ENCODE peak calls at places on chromosomes 13 and 19, in ten cellular contexts. O is body of pancreas; I is left cardiac atrium; E is colonic mucosa; D is NCI-H2029; L is stimulated activated CD8-positive, alpha-beta memory T cell treated with anti-CD3 and anti-CD28 coated beads, Interleukin-7, amount 100 ng/mL, for 1 hour; A is stimulated activated naive CD8-positive, alpha-beta T cell treated with anti-CD3 and anti-CD28 coated beads, Interleukin-15, Interleukin-2, amounts not matched to agents 100 U/mL and 50 U/mL, for 24 hours; J is activated CD8-positive, alpha-beta memory T cell treated with anti-CD3 and anti-CD28 coated beads for 4 hours; C is EH; R is NCI-H226. Q is an unnamed sample.

GRCh38 chr19:40512110-40512472 is 45.3 kb downstream of the SPTBN4 start:
- DNase-seq in O (no peak), A (no peak), E (no peak), I (no peak), C (no peak), D (no peak), L (no peak), J (no peak), R (no peak), Q (no peak)

GRCh38 chr19:33704271-33704670 is 82.5 kb downstream of the CHST8 start:
- DNase-seq in O (no peak), C (no peak), A (no peak), I (peak; percentile 4), J (no peak), R (no peak), L (no peak), E (no peak), D (no peak), Q (no peak)

GRCh38 chr13:64928704-64929499 is 2301.2 kb downstream of the PCDH9 start:
- DNase-seq in L (no peak), O (no peak), D (no peak), A (no peak), R (peak; percentile 82), I (no peak), J (no peak), C (peak; percentile 90), E (no peak), Q (no peak)

GRCh38 chr13:46039421-46040036 is 13.0 kb downstream of the ZC3H13 start:
- DNase-seq in J (no peak), A (no peak), C (peak; percentile 6), I (no peak), D (no peak), E (no peak), O (no peak), R (no peak), L (no peak), Q (no peak)

GRCh38 chr19:38684078-38684861 is 36.8 kb downstream of the ACTN4 start:
- DNase-seq in I (peak; percentile 80), A (peak; percentile 54), D (peak; percentile 31), J (no peak), R (peak; percentile 98), C (peak; percentile 95), O (no peak), E (peak; percentile 89), L (no peak), Q (no peak)

GRCh38 chr19:7833225-7834156 is 3.5 kb downstream of the EVI5L start:
- DNase-seq in D (peak; percentile 82), E (peak; percentile 93), L (no peak), A (no peak), C (peak; percentile 16), R (peak; percentile 16), I (peak; percentile 86), O (peak; percentile 78), J (no peak), Q (no peak)

GRCh38 chr13:44734204-44734707 is 158.1 kb upstream of the TSC22D1 start:
- DNase-seq in L (no peak), J (no peak), C (peak; percentile 65), O (peak; percentile 70), A (no peak), I (no peak), E (no peak), D (peak; percentile 23), R (peak; percentile 79), Q (no peak)

GRCh38 chr13:113166266-113166665 is 7.8 kb downstream of the PROZ start:
- DNase-seq in D (no peak), C (no peak), I (no peak), L (no peak), J (no peak), A (peak; percentile 44), O (no peak), R (no peak), E (no peak), Q (no peak)

GRCh38 chr13:41678842-41679241 is 221.5 kb downstream of the RGCC start:
- DNase-seq in J (no peak), E (no peak), R (no peak), C (no peak), D (no peak), I (no peak), O (no peak), L (no peak), A (no peak), Q (no peak)

GRCh38 chr13:95921485-95921884 is 131.7 kb downstream of the UGGT2 start:
- DNase-seq in R (no peak), C (peak; percentile 69), E (no peak), J (no peak), A (no peak), D (no peak), I (no peak), O (no peak), L (no peak), Q (no peak)

GRCh38 chr13:19634129-19634740 is 776 bp downstream of the MPHOSPH8 start:
- DNase-seq in E (no peak), O (peak; percentile 30), R (peak; percentile 5), I (no peak), J (no peak), A (no peak), L (no peak), D (no peak), C (peak; percentile 70), Q (no peak)

GRCh38 chr13:113589251-113589960 is 4.9 kb downstream of the TFDP1 start:
- DNase-seq in J (no peak), R (no peak), L (no peak), C (no peak), A (no peak), O (no peak), E (peak; percentile 14), I (peak; percentile 51), D (no peak), Q (no peak)

GRCh38 chr19:1296575-1297271 is 11.1 kb downstream of the EFNA2 start:
- DNase-seq in L (no peak), A (no peak), D (no peak), J (no peak), E (no peak), C (no peak), O (no peak), I (no peak), R (no peak), Q (no peak)

GRCh38 chr19:3146677-3147100 is 10.9 kb downstream of the GNA15 start:
- DNase-seq in A (peak; percentile 84), L (peak; percentile 64), O (no peak), D (no peak), R (no peak), J (peak; percentile 41), I (no peak), E (peak; percentile 43), C (no peak), Q (no peak)

GRCh38 chr13:38686635-38687245 is at the start of gene FREM2:
- DNase-seq in L (no peak), R (peak; percentile 69), C (no peak), I (no peak), E (peak; percentile 79), A (no peak), D (peak; percentile 22), O (peak; percentile 80), J (no peak), Q (no peak)

GRCh38 chr13:99425485-99426341 is 75.6 kb upstream of the TM9SF2 start:
- DNase-seq in I (no peak), C (no peak), R (no peak), J (no peak), E (peak; percentile 44), L (no peak), O (no peak), A (peak; percentile 79), D (no peak), Q (peak; percentile 11)